ENCODE peak calls at places on chromosomes 1 and 21, in five cellular contexts. H is A549, Y is endodermal cell, I is mammary epithelial cell, G is right atrium auricular region. F is an unnamed sample.

GRCh38 chr1:109539676-109540075 is at the start of gene GPR61:
- DNase-seq in H (no peak), Y (peak; percentile 64), I (no peak), G (no peak), F (peak; percentile 78)

GRCh38 chr1:8651962-8652361 is 165.5 kb downstream of the RERE start:
- DNase-seq in H (no peak), Y (no peak), I (no peak), G (no peak), F (no peak)

GRCh38 chr1:8070381-8070811 is 44.3 kb upstream of the ERRFI1 start:
- DNase-seq in H (no peak), Y (no peak), I (peak; percentile 84), G (no peak), F (no peak)

GRCh38 chr1:55053265-55053954 is 14.1 kb downstream of the PCSK9 start:
- DNase-seq in H (no peak), Y (no peak), I (no peak), G (no peak), F (no peak)

GRCh38 chr1:19088717-19089442 is 121.2 kb downstream of the UBR4 start:
- DNase-seq in H (no peak), Y (no peak), I (no peak), G (no peak), F (no peak)

GRCh38 chr1:69263982-69264381 is 303.7 kb upstream of the LRRC7 start:
- DNase-seq in H (no peak), Y (no peak), I (no peak), G (no peak), F (no peak)

GRCh38 chr1:186079084-186079684 is 295.9 kb downstream of the TPR start:
- DNase-seq in H (no peak), Y (no peak), I (no peak), G (no peak), F (no peak)

GRCh38 chr1:226097866-226098625 is 35.5 kb downstream of the H3-3A start:
- DNase-seq in H (no peak), Y (no peak), I (peak; percentile 89), G (no peak), F (no peak)

GRCh38 chr1:7705908-7706216 is 65.2 kb upstream of the VAMP3 start:
- DNase-seq in H (no peak), Y (no peak), I (peak; percentile 8), G (no peak), F (no peak)

GRCh38 chr21:45304161-45304830 is 16.6 kb upstream of the POFUT2 start:
- DNase-seq in H (no peak), Y (peak; percentile 42), I (no peak), G (no peak), F (no peak)

GRCh38 chr21:27796106-27796505 is 829.2 kb upstream of the ADAMTS5 start:
- DNase-seq in H (no peak), Y (no peak), I (no peak), G (no peak), F (no peak)

GRCh38 chr1:93617670-93618488 is 63.8 kb downstream of the BCAR3 start:
- DNase-seq in H (peak; percentile 67), Y (peak; percentile 68), I (no peak), G (no peak), F (no peak)

GRCh38 chr21:15520811-15521643 is 208.8 kb upstream of the USP25 start:
- DNase-seq in H (no peak), Y (no peak), I (no peak), G (no peak), F (no peak)

GRCh38 chr1:218361298-218362065 is 16.3 kb downstream of the TGFB2 start:
- DNase-seq in H (no peak), Y (no peak), I (no peak), G (no peak), F (no peak)

GRCh38 chr1:70003509-70003908 is 201.9 kb downstream of the LRRC40 start:
- DNase-seq in H (no peak), Y (no peak), I (peak; percentile 12), G (no peak), F (no peak)

GRCh38 chr1:159921251-159921650 is 4.1 kb downstream of the TAGLN2 start:
- DNase-seq in H (no peak), Y (no peak), I (no peak), G (no peak), F (no peak)

GRCh38 chr1:228754646-228755268 is 19.5 kb downstream of the RHOU start:
- DNase-seq in H (no peak), Y (no peak), I (no peak), G (no peak), F (no peak)

GRCh38 chr1:49306507-49307070 is 529.9 kb upstream of the BEND5 start:
- DNase-seq in H (no peak), Y (no peak), I (no peak), G (no peak), F (no peak)

GRCh38 chr1:9849691-9850441 is 26.1 kb upstream of the CLSTN1 start:
- DNase-seq in H (no peak), Y (peak; percentile 62), I (no peak), G (no peak), F (no peak)

DNA sequence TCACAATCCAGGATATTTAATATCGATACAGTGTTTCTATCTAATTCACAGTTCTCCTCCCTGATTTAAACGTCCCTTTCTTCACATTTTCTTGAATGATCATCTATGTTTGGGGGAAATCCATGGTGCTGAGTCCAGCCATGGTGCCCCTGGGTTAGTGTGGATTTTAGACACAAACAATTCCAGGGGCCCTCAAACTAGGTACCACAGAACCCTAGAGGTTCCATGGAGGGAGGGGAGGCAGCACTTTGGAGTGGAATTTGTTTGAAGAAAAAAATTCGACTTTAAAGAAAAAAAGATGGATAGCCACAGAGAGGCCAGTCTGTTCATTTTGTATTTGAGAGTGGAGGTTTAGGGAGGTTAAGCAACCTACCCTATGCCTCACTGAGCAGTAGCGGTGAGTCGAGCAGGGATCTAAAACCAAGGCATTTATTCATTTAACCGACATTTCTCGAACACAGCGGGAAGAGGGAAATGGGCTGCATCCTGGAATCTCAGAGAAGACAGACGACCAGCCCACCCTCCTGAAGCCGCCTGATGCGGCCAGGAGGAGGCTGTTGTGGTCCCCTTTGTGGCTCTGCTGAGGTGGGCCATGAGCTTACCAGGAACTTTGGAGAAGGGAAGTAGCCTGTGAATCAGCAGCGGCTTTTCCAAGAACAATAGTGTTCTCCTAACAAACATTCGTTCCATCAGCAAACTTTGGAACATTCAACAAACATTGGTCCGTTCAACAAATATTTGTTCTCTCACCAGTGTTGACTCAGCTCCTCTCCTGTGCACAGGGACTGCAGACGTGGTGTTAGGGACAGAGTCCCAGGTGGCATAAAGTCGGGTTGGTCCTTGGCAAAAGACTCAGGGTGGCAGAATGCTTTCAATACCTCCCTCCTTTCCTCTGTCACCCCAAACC is 103.5 kb upstream of the ZBTB40 start:
- DNase-seq in H (peak; percentile 36), Y (no peak), I (no peak), G (no peak), F (no peak)
- H3K27ac ChIP-seq in H (peak overlapping the region; percentile 37), Y (no peak overlapping the region), I (no peak overlapping the region), G (no peak overlapping the region), F (no peak overlapping the region)

GRCh38 chr1:113223546-113223945 is 150.5 kb downstream of the LRIG2 start:
- DNase-seq in H (no peak), Y (peak; percentile 62), I (no peak), G (peak; percentile 62), F (no peak)
- TF ChIP-seq CTCF in H (no peak), Y (no peak), I (no peak), G (no peak), F (no peak)

GRCh38 chr1:112707217-112708001 is 482 bp upstream of the RHOC start:
- DNase-seq in H (peak; percentile 82), Y (peak; percentile 97), I (peak; percentile 86), G (peak; percentile 90), F (peak; percentile 86)

GRCh38 chr1:112706505-112707216 is at the start of gene RHOC:
- DNase-seq in H (peak; percentile 56), Y (peak; percentile 87), I (no peak), G (no peak), F (no peak)

GRCh38 chr1:112708489-112708888 is 1.6 kb upstream of the RHOC start:
- DNase-seq in H (no peak), Y (peak; percentile 34), I (no peak), G (no peak), F (no peak)

GRCh38 chr1:112710159-112710558 is 3.2 kb upstream of the RHOC start:
- DNase-seq in H (no peak), Y (no peak), I (no peak), G (no peak), F (no peak)

DNA sequence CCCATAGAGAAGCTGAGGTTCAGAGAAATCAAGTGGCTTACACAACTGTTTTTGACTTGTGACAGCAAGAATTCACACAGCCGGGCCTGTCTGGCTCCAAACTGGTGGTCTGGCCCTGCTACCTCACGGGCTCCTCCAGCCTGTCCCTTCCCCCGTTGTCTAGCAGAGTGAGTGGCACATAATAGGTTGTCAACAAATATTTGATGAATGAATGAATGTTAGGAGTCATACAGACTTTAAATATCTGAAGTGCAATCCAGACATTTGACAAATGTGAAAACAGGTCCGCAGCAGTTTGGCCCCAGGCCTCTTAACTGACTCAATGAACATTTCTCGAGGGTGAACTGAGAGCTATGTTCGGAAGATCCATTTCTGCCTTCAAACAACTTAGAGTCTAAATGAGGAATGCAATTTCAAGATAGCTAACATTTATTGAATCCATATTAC is 1.1 kb upstream of the RHOC start:
- DNase-seq in H (no peak), Y (no peak), I (no peak), G (no peak), F (no peak)
- H3K27ac ChIP-seq in H (peak overlapping the region; percentile 100), Y (no peak overlapping the region), I (no peak overlapping the region), G (peak overlapping the region; percentile 97), F (no peak overlapping the region)

DNA sequence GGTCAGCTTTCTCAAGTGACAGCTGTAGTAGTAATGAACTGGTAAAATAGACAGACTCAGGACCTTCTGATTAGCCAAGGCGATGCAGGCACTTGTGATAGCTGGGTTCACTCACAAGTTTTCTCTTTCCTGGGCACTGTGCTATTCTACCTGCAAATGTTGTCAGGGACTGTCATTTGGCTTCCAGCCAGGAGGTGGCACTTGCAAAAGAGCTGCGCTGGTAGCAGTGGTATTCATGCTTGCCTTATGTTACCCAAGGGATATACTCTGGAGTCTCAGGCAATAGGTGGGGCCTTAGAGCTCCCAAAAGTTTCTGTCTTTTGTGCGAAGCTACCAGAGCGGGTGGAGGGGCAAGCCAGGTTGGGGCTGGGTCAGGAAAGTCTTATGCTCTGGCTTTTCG is 23.5 kb downstream of the IFI44 start:
- DNase-seq in H (no peak), Y (peak; percentile 86), I (no peak), G (no peak), F (no peak)
- TF ChIP-seq CTCF in H (no peak), Y (peak; percentile 73), I (no peak), G (no peak), F (no peak)

DNA sequence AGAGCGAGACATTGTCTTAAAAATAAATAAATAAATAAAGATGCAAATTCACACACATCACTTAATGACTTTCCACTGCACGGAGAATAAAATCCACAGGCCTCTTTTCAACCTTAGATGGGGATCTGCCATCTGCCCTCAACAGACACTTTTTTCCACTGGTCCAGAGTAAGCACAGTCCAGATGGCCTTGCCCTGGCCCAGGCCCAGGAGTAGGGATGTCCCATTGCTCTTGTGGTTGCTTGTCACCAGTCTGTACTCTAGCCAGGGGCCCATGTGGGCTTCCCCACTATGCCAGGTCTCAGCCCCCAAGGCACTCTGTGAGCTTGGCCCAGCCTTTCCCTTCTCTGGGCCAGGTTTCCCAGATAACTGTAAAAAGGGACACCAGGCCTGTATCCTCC is 17.4 kb downstream of the PLOD1 start:
- DNase-seq in H (no peak), Y (no peak), I (no peak), G (no peak), F (no peak)
- H3K27ac ChIP-seq in H (no peak overlapping the region), Y (no peak overlapping the region), I (no peak overlapping the region), G (no peak overlapping the region), F (peak overlapping the region; percentile 56)

GRCh38 chr1:95793893-95794292 is 559.9 kb downstream of the RWDD3 start:
- DNase-seq in H (no peak), Y (peak; percentile 79), I (peak; percentile 4), G (no peak), F (no peak)
- TF ChIP-seq CTCF in H (no peak), Y (peak; percentile 69), I (peak; percentile 32), G (no peak), F (no peak)